ENCODE peak calls at places on chromosomes 6 and 20, in seven cellular contexts. One of them, this sample, is unnamed.

GRCh38 chr20:21513181-21513663 is 642 bp downstream of the NKX2-2 start:
- DNase-seq in GM04504: no peak
- DNase-seq in naive B cell: no peak
- DNase-seq in posterior vena cava: no peak
- DNase-seq in choroid plexus epithelial cell: no peak
- DNase-seq in fibroblast of pulmonary artery: no peak
- DNase-seq in NCI-H2081: no peak
- DNase-seq in this sample: no peak

GRCh38 chr6:148746363-148747144 is at the start of gene UST:
- DNase-seq in GM04504: peak
- DNase-seq in NCI-H2081: peak
- DNase-seq in naive B cell: peak
- DNase-seq in fibroblast of pulmonary artery: peak
- DNase-seq in choroid plexus epithelial cell: peak
- DNase-seq in posterior vena cava: peak
- DNase-seq in this sample: peak

GRCh38 chr6:82690283-82690682 is 326.7 kb downstream of the TPBG start:
- DNase-seq in naive B cell: no peak
- DNase-seq in posterior vena cava: no peak
- DNase-seq in GM04504: no peak
- DNase-seq in choroid plexus epithelial cell: no peak
- DNase-seq in NCI-H2081: no peak
- DNase-seq in fibroblast of pulmonary artery: no peak
- DNase-seq in this sample: no peak

GRCh38 chr6:167113935-167114910 is 8.7 kb upstream of the CCR6 start:
- DNase-seq in naive B cell: peak
- DNase-seq in GM04504: no peak
- DNase-seq in NCI-H2081: no peak
- DNase-seq in posterior vena cava: no peak
- DNase-seq in choroid plexus epithelial cell: no peak
- DNase-seq in fibroblast of pulmonary artery: no peak
- DNase-seq in this sample: peak

GRCh38 chr20:50367104-50367674 is 143.0 kb upstream of the PTPN1 start:
- DNase-seq in NCI-H2081: no peak
- DNase-seq in naive B cell: no peak
- DNase-seq in fibroblast of pulmonary artery: no peak
- DNase-seq in GM04504: no peak
- DNase-seq in choroid plexus epithelial cell: no peak
- DNase-seq in posterior vena cava: no peak
- DNase-seq in this sample: no peak

GRCh38 chr6:142088858-142089216 is 43.9 kb upstream of the GJE1 start:
- DNase-seq in GM04504: peak
- DNase-seq in naive B cell: no peak
- DNase-seq in NCI-H2081: no peak
- DNase-seq in posterior vena cava: no peak
- DNase-seq in choroid plexus epithelial cell: peak
- DNase-seq in fibroblast of pulmonary artery: peak
- DNase-seq in this sample: no peak

GRCh38 chr6:117489003-117489402 is 6.5 kb downstream of the DCBLD1 start:
- DNase-seq in NCI-H2081: no peak
- DNase-seq in naive B cell: no peak
- DNase-seq in choroid plexus epithelial cell: no peak
- DNase-seq in GM04504: no peak
- DNase-seq in posterior vena cava: no peak
- DNase-seq in fibroblast of pulmonary artery: no peak
- DNase-seq in this sample: no peak

GRCh38 chr6:155967326-155967725 is 511.7 kb upstream of the NOX3 start:
- DNase-seq in naive B cell: no peak
- DNase-seq in choroid plexus epithelial cell: no peak
- DNase-seq in posterior vena cava: no peak
- DNase-seq in NCI-H2081: no peak
- DNase-seq in GM04504: no peak
- DNase-seq in fibroblast of pulmonary artery: no peak
- DNase-seq in this sample: no peak

GRCh38 chr6:113457156-113457555 is 400.0 kb upstream of the MARCKS start:
- DNase-seq in fibroblast of pulmonary artery: peak
- DNase-seq in NCI-H2081: no peak
- DNase-seq in naive B cell: no peak
- DNase-seq in GM04504: peak
- DNase-seq in choroid plexus epithelial cell: peak
- DNase-seq in posterior vena cava: peak
- DNase-seq in this sample: no peak

GRCh38 chr6:299050-299980 is 7.0 kb downstream of the DUSP22 start:
- DNase-seq in posterior vena cava: peak
- DNase-seq in fibroblast of pulmonary artery: peak
- DNase-seq in NCI-H2081: no peak
- DNase-seq in GM04504: no peak
- DNase-seq in naive B cell: no peak
- DNase-seq in choroid plexus epithelial cell: peak
- DNase-seq in this sample: no peak

GRCh38 chr6:159089909-159090308 is 45.1 kb upstream of the TAGAP start:
- DNase-seq in NCI-H2081: no peak
- DNase-seq in choroid plexus epithelial cell: no peak
- DNase-seq in naive B cell: no peak
- DNase-seq in fibroblast of pulmonary artery: no peak
- DNase-seq in posterior vena cava: no peak
- DNase-seq in GM04504: no peak
- DNase-seq in this sample: no peak

GRCh38 chr6:44831002-44831610 is 443.6 kb downstream of the CDC5L start:
- DNase-seq in posterior vena cava: no peak
- DNase-seq in naive B cell: no peak
- DNase-seq in NCI-H2081: no peak
- DNase-seq in GM04504: peak
- DNase-seq in choroid plexus epithelial cell: peak
- DNase-seq in fibroblast of pulmonary artery: peak
- DNase-seq in this sample: no peak

GRCh38 chr6:30879684-30880427 is 4.5 kb upstream of the DDR1 start:
- DNase-seq in fibroblast of pulmonary artery: no peak
- DNase-seq in choroid plexus epithelial cell: peak
- DNase-seq in GM04504: no peak
- DNase-seq in NCI-H2081: no peak
- DNase-seq in posterior vena cava: peak
- DNase-seq in naive B cell: no peak
- DNase-seq in this sample: no peak

GRCh38 chr20:50271674-50272412 is 81.2 kb downstream of the CEBPB start:
- DNase-seq in naive B cell: no peak
- DNase-seq in choroid plexus epithelial cell: no peak
- DNase-seq in posterior vena cava: no peak
- DNase-seq in NCI-H2081: no peak
- DNase-seq in fibroblast of pulmonary artery: no peak
- DNase-seq in GM04504: no peak
- DNase-seq in this sample: peak

GRCh38 chr6:127737009-127737486 is 160.1 kb downstream of the C6orf58 start:
- DNase-seq in GM04504: peak
- DNase-seq in posterior vena cava: no peak
- DNase-seq in fibroblast of pulmonary artery: peak
- DNase-seq in NCI-H2081: peak
- DNase-seq in naive B cell: peak
- DNase-seq in choroid plexus epithelial cell: peak
- DNase-seq in this sample: no peak

GRCh38 chr6:73139681-73140080 is 85.6 kb downstream of the KHDC1L start:
- DNase-seq in choroid plexus epithelial cell: no peak
- DNase-seq in fibroblast of pulmonary artery: no peak
- DNase-seq in posterior vena cava: no peak
- DNase-seq in naive B cell: no peak
- DNase-seq in GM04504: no peak
- DNase-seq in NCI-H2081: no peak
- DNase-seq in this sample: no peak

GRCh38 chr20:16369441-16369840 is 203.8 kb downstream of the KIF16B start:
- DNase-seq in GM04504: no peak
- DNase-seq in posterior vena cava: no peak
- DNase-seq in NCI-H2081: no peak
- DNase-seq in choroid plexus epithelial cell: no peak
- DNase-seq in fibroblast of pulmonary artery: no peak
- DNase-seq in naive B cell: no peak
- DNase-seq in this sample: no peak

GRCh38 chr6:130602151-130602770 is 224.9 kb upstream of the SMLR1 start:
- DNase-seq in fibroblast of pulmonary artery: peak
- DNase-seq in choroid plexus epithelial cell: peak
- DNase-seq in NCI-H2081: no peak
- DNase-seq in naive B cell: no peak
- DNase-seq in posterior vena cava: no peak
- DNase-seq in GM04504: peak
- DNase-seq in this sample: no peak

GRCh38 chr6:7161253-7161623 is 53.5 kb downstream of the RREB1 start:
- DNase-seq in fibroblast of pulmonary artery: no peak
- DNase-seq in naive B cell: no peak
- DNase-seq in choroid plexus epithelial cell: no peak
- DNase-seq in NCI-H2081: no peak
- DNase-seq in GM04504: no peak
- DNase-seq in posterior vena cava: no peak
- DNase-seq in this sample: no peak

GRCh38 chr6:6736753-6737654 is 148.5 kb downstream of the LY86 start:
- DNase-seq in posterior vena cava: peak
- DNase-seq in fibroblast of pulmonary artery: peak
- DNase-seq in naive B cell: no peak
- DNase-seq in choroid plexus epithelial cell: peak
- DNase-seq in NCI-H2081: no peak
- DNase-seq in GM04504: peak
- DNase-seq in this sample: no peak

GRCh38 chr6:90008908-90009501 is 114.7 kb downstream of the GJA10 start:
- DNase-seq in naive B cell: no peak
- DNase-seq in fibroblast of pulmonary artery: peak
- DNase-seq in choroid plexus epithelial cell: peak
- DNase-seq in posterior vena cava: no peak
- DNase-seq in GM04504: no peak
- DNase-seq in NCI-H2081: no peak
- DNase-seq in this sample: no peak

GRCh38 chr20:31515072-31515774 is 981 bp downstream of the HM13 start:
- DNase-seq in choroid plexus epithelial cell: no peak
- DNase-seq in GM04504: no peak
- DNase-seq in fibroblast of pulmonary artery: no peak
- DNase-seq in naive B cell: no peak
- DNase-seq in posterior vena cava: no peak
- DNase-seq in NCI-H2081: no peak
- DNase-seq in this sample: no peak

GRCh38 chr6:154960299-154960796 is 34.8 kb upstream of the TIAM2 start:
- DNase-seq in fibroblast of pulmonary artery: no peak
- DNase-seq in NCI-H2081: no peak
- DNase-seq in posterior vena cava: peak
- DNase-seq in GM04504: no peak
- DNase-seq in naive B cell: no peak
- DNase-seq in choroid plexus epithelial cell: no peak
- DNase-seq in this sample: no peak

GRCh38 chr20:22386300-22386623 is 198.1 kb downstream of the FOXA2 start:
- DNase-seq in posterior vena cava: no peak
- DNase-seq in naive B cell: no peak
- DNase-seq in fibroblast of pulmonary artery: no peak
- DNase-seq in choroid plexus epithelial cell: no peak
- DNase-seq in NCI-H2081: no peak
- DNase-seq in GM04504: no peak
- DNase-seq in this sample: no peak

GRCh38 chr20:47464380-47465101 is 37.1 kb upstream of the NCOA3 start:
- DNase-seq in GM04504: peak
- DNase-seq in naive B cell: no peak
- DNase-seq in posterior vena cava: peak
- DNase-seq in NCI-H2081: no peak
- DNase-seq in fibroblast of pulmonary artery: peak
- DNase-seq in choroid plexus epithelial cell: peak
- DNase-seq in this sample: no peak

GRCh38 chr20:18928626-18929025 is 115.0 kb downstream of the SCP2D1 start:
- DNase-seq in posterior vena cava: no peak
- DNase-seq in naive B cell: no peak
- DNase-seq in GM04504: no peak
- DNase-seq in fibroblast of pulmonary artery: no peak
- DNase-seq in choroid plexus epithelial cell: no peak
- DNase-seq in NCI-H2081: no peak
- DNase-seq in this sample: no peak

GRCh38 chr20:48928832-48929725 is 7.6 kb downstream of the ARFGEF2 start:
- DNase-seq in GM04504: peak
- DNase-seq in naive B cell: no peak
- DNase-seq in NCI-H2081: no peak
- DNase-seq in fibroblast of pulmonary artery: peak
- DNase-seq in posterior vena cava: no peak
- DNase-seq in choroid plexus epithelial cell: peak
- DNase-seq in this sample: no peak

GRCh38 chr6:34032856-34033255 is 113.0 kb downstream of the GRM4 start:
- DNase-seq in posterior vena cava: no peak
- DNase-seq in fibroblast of pulmonary artery: no peak
- DNase-seq in naive B cell: no peak
- DNase-seq in GM04504: no peak
- DNase-seq in NCI-H2081: peak
- DNase-seq in choroid plexus epithelial cell: no peak
- DNase-seq in this sample: no peak